ENCODE peak calls at places on chromosomes 5 and 9, in five cellular contexts. Q is CD8-positive, alpha-beta T cell; H is stimulated activated CD8-positive, alpha-beta memory T cell treated with anti-CD3 and anti-CD28 coated beads, Interleukin-7, amount 100 ng/mL, for 24 hours; T is coronary artery; Z is endothelial cell. W is an unnamed sample.

GRCh38 chr5:35709688-35710087 is 92.0 kb downstream of the SPEF2 start:
- DNase-seq in Q (no peak), H (no peak), T (no peak), Z (no peak), W (no peak)

GRCh38 chr5:178688551-178688950 is 41.9 kb downstream of the ZNF354A start:
- DNase-seq in Q (no peak), H (no peak), T (no peak), Z (no peak), W (no peak)

GRCh38 chr5:125267636-125268248 is 521.3 kb upstream of the ZNF608 start:
- DNase-seq in Q (no peak), H (no peak), T (no peak), Z (no peak), W (no peak)

GRCh38 chr5:108193021-108193795 is 188.7 kb downstream of the FBXL17 start:
- DNase-seq in Q (no peak), H (no peak), T (no peak), Z (no peak), W (no peak)

GRCh38 chr9:118946669-118947068 is 422.6 kb downstream of the BRINP1 start:
- DNase-seq in Q (no peak), H (no peak), T (no peak), Z (no peak), W (no peak)

GRCh38 chr9:35725362-35725761 is 6.6 kb downstream of the TLN1 start:
- DNase-seq in Q (no peak), H (no peak), T (no peak), Z (no peak), W (no peak)

GRCh38 chr9:134287591-134288518 is 38.4 kb upstream of the RXRA start:
- DNase-seq in Q (no peak), H (no peak), T (no peak), Z (no peak), W (no peak)

GRCh38 chr5:160197341-160198147 is 31.8 kb upstream of the FABP6 start:
- DNase-seq in Q (no peak), H (no peak), T (no peak), Z (peak; percentile 51), W (no peak)

GRCh38 chr9:136784997-136785361 is 6.2 kb upstream of the TMEM141 start:
- DNase-seq in Q (no peak), H (no peak), T (no peak), Z (no peak), W (no peak)

GRCh38 chr5:96117863-96118651 is 156.4 kb upstream of the ELL2 start:
- DNase-seq in Q (no peak), H (no peak), T (no peak), Z (no peak), W (no peak)

GRCh38 chr9:129354498-129354897 is 176.4 kb upstream of the IER5L start:
- DNase-seq in Q (no peak), H (no peak), T (no peak), Z (no peak), W (no peak)

GRCh38 chr5:77642915-77643653 is 4.6 kb upstream of the OTP start:
- DNase-seq in Q (no peak), H (no peak), T (no peak), Z (peak; percentile 18), W (no peak)

GRCh38 chr5:132667309-132667708 is 6.5 kb upstream of the IL4 start:
- DNase-seq in Q (no peak), H (no peak), T (peak; percentile 53), Z (no peak), W (no peak)

GRCh38 chr9:94269264-94269663 is 10.2 kb downstream of the ZNF169 start:
- DNase-seq in Q (no peak), H (no peak), T (no peak), Z (no peak), W (no peak)

GRCh38 chr5:10607666-10608442 is 44.0 kb downstream of the ANKRD33B start:
- DNase-seq in Q (no peak), H (no peak), T (no peak), Z (no peak), W (no peak)

GRCh38 chr5:164306662-164307061 is 801.2 kb downstream of the MAT2B start:
- DNase-seq in Q (no peak), H (no peak), T (no peak), Z (no peak), W (no peak)

GRCh38 chr5:172364773-172365172 is 81.2 kb upstream of the UBTD2 start:
- DNase-seq in Q (no peak), H (no peak), T (no peak), Z (no peak), W (no peak)

GRCh38 chr5:181190711-181191525 is 14.1 kb downstream of the TRIM7 start:
- DNase-seq in Q (peak; percentile 46), H (no peak), T (no peak), Z (peak; percentile 62), W (peak; percentile 64)

GRCh38 chr9:95508968-95509850 is 7.6 kb downstream of the PTCH1 start:
- DNase-seq in Q (peak; percentile 68), H (no peak), T (peak; percentile 92), Z (peak; percentile 69), W (peak; percentile 41)

GRCh38 chr5:170120576-170120975 is 14.9 kb downstream of the FOXI1 start:
- DNase-seq in Q (no peak), H (no peak), T (peak; percentile 12), Z (no peak), W (no peak)

GRCh38 chr9:137618105-137619067 is at the start of gene EHMT1:
- DNase-seq in Q (peak; percentile 89), H (peak; percentile 74), T (peak; percentile 93), Z (peak; percentile 96), W (peak; percentile 88)

GRCh38 chr5:90402521-90403255 is 6.9 kb downstream of the CETN3 start:
- DNase-seq in Q (no peak), H (no peak), T (no peak), Z (no peak), W (no peak)

GRCh38 chr5:32814620-32815019 is 103.5 kb downstream of the NPR3 start:
- DNase-seq in Q (no peak), H (no peak), T (no peak), Z (no peak), W (no peak)

GRCh38 chr5:125342938-125343401 is 596.5 kb upstream of the ZNF608 start:
- DNase-seq in Q (no peak), H (no peak), T (no peak), Z (no peak), W (no peak)

GRCh38 chr9:6575324-6575758 is 70.2 kb downstream of the GLDC start:
- DNase-seq in Q (no peak), H (no peak), T (no peak), Z (no peak), W (no peak)

GRCh38 chr9:128902351-128903078 is 18.3 kb upstream of the PHYHD1 start:
- DNase-seq in Q (peak; percentile 89), H (peak; percentile 65), T (no peak), Z (no peak), W (peak; percentile 65)

GRCh38 chr9:86097510-86098224 is 1.7 kb downstream of the GOLM1 start:
- DNase-seq in Q (no peak), H (no peak), T (no peak), Z (no peak), W (no peak)

GRCh38 chr9:18051638-18052037 is 422.3 kb upstream of the ADAMTSL1 start:
- DNase-seq in Q (no peak), H (no peak), T (no peak), Z (no peak), W (no peak)

GRCh38 chr5:150521522-150521817 is 13.5 kb downstream of the NDST1 start:
- DNase-seq in Q (no peak), H (no peak), T (no peak), Z (no peak), W (no peak)

GRCh38 chr5:179170606-179171005 is 110.4 kb downstream of the ZNF354C start:
- DNase-seq in Q (no peak), H (no peak), T (no peak), Z (no peak), W (no peak)

GRCh38 chr5:154487541-154487940 is 9.5 kb upstream of the HAND1 start:
- DNase-seq in Q (no peak), H (no peak), T (no peak), Z (no peak), W (no peak)

W was measured in T-helper 1 cell.